ENCODE peak calls at places on chromosome 1, in seven cellular contexts. B is H54, F is AG08396, D is heart right ventricle, Z is activated gamma-delta T cell treated with Interleukin-2 at 50 U/mL for 16 hours, Y is fibroblast of villous mesenchyme, P is T follicular helper cell. Q is an unnamed sample.

GRCh38 chr1:17224434-17224833 is 19.5 kb downstream of the PADI1 start:
- DNase-seq in P (no peak), B (no peak), Z (no peak), D (no peak), Y (no peak), F (no peak), Q (no peak)

GRCh38 chr1:225652726-225653462 is at the start of gene ENAH:
- DNase-seq in F (peak; percentile 90), D (peak; percentile 87), B (peak; percentile 61), Y (peak; percentile 84), P (no peak), Z (peak; percentile 8), Q (peak; percentile 12)

GRCh38 chr1:14842361-14842760 is 243.9 kb downstream of the KAZN start:
- DNase-seq in F (peak; percentile 62), P (no peak), Y (peak; percentile 74), Z (no peak), D (no peak), B (no peak), Q (no peak)

GRCh38 chr1:105485207-105485606 is 1571.3 kb upstream of the PRMT6 start:
- DNase-seq in P (no peak), B (peak; percentile 10), Y (peak; percentile 3), D (no peak), F (peak; percentile 4), Z (no peak), Q (no peak)

GRCh38 chr1:38344705-38345104 is 298.1 kb upstream of the POU3F1 start:
- DNase-seq in P (no peak), Z (no peak), F (no peak), Y (no peak), B (no peak), D (no peak), Q (no peak)

GRCh38 chr1:86981482-86982311 is 67.3 kb downstream of the HS2ST1 start:
- DNase-seq in Y (no peak), D (no peak), B (no peak), Z (no peak), P (no peak), F (no peak), Q (no peak)

GRCh38 chr1:80054129-80054528 is 1047.6 kb upstream of the ADGRL4 start:
- DNase-seq in P (no peak), Y (peak; percentile 18), D (no peak), B (peak; percentile 4), Z (no peak), F (no peak), Q (no peak)

GRCh38 chr1:225467193-225468020 is 39.6 kb upstream of the LBR start:
- DNase-seq in B (no peak), Y (peak; percentile 48), Z (peak; percentile 81), F (no peak), D (peak; percentile 66), P (peak; percentile 71), Q (peak; percentile 80)

GRCh38 chr1:19287436-19288185 is 959 bp downstream of the AKR7A3 start:
- DNase-seq in Z (no peak), B (no peak), F (no peak), Y (no peak), P (no peak), D (no peak), Q (no peak)

GRCh38 chr1:58968360-58968952 is 184.6 kb upstream of the JUN start:
- DNase-seq in P (no peak), D (peak; percentile 78), Z (peak; percentile 6), F (peak; percentile 30), Y (peak; percentile 63), B (no peak), Q (peak; percentile 42)